ENCODE peak calls at places on chromosomes 5 and 9, in nine cellular contexts. X is spleen, R is adrenal gland, G is breast epithelium, A is uterus, F is endothelial cell of umbilical vein, E is stomach, I is IMR-90, H is lower leg skin. S is an unnamed sample.

GRCh38 chr5:111472096-111472495 is 40.2 kb downstream of the STARD4 start:
- DNase-seq in X (no peak), R (no peak), G (no peak), A (no peak), F (no peak), E (no peak), I (no peak), H (no peak), S (no peak)

GRCh38 chr9:33765411-33765810 is 29.9 kb upstream of the PRSS3 start:
- DNase-seq in X (no peak), R (no peak), G (no peak), A (no peak), F (peak; percentile 46), E (no peak), I (peak; percentile 70), H (no peak), S (no peak)

GRCh38 chr5:127290019-127290945 is at the start of gene MEGF10:
- DNase-seq in X (no peak), R (peak; percentile 42), G (no peak), A (peak; percentile 32), F (peak; percentile 33), E (no peak), I (peak; percentile 17), H (no peak), S (peak; percentile 57)

GRCh38 chr9:2053883-2054845 is 39.0 kb downstream of the SMARCA2 start:
- DNase-seq in X (peak; percentile 81), R (peak; percentile 33), G (peak; percentile 26), A (no peak), F (peak; percentile 37), E (peak; percentile 33), I (peak; percentile 47), H (no peak), S (peak; percentile 87)

GRCh38 chr9:995776-996175 is 19.3 kb downstream of the DMRT3 start:
- DNase-seq in X (no peak), R (no peak), G (no peak), A (no peak), F (no peak), E (no peak), I (peak; percentile 49), H (no peak), S (no peak)

GRCh38 chr5:44952376-44952775 is 143.6 kb downstream of the MRPS30 start:
- DNase-seq in X (no peak), R (no peak), G (no peak), A (no peak), F (peak; percentile 54), E (no peak), I (peak; percentile 15), H (no peak), S (no peak)

GRCh38 chr9:137689745-137690529 is 71.1 kb downstream of the EHMT1 start:
- DNase-seq in X (no peak), R (no peak), G (no peak), A (peak; percentile 53), F (no peak), E (no peak), I (peak; percentile 76), H (no peak), S (no peak)

GRCh38 chr9:89739531-89740315 is 134.9 kb downstream of the GADD45G start:
- DNase-seq in X (no peak), R (no peak), G (no peak), A (no peak), F (no peak), E (no peak), I (no peak), H (no peak), S (no peak)

GRCh38 chr9:135282001-135282731 is 194.7 kb downstream of the OLFM1 start:
- DNase-seq in X (no peak), R (peak; percentile 64), G (peak; percentile 80), A (peak; percentile 71), F (no peak), E (peak; percentile 89), I (no peak), H (peak; percentile 93), S (peak; percentile 77)

GRCh38 chr5:125696762-125697161 is 726.4 kb upstream of the GRAMD2B start:
- DNase-seq in X (no peak), R (no peak), G (no peak), A (no peak), F (no peak), E (no peak), I (peak; percentile 87), H (no peak), S (no peak)

GRCh38 chr5:120545951-120546350 is 81.9 kb downstream of the PRR16 start:
- DNase-seq in X (no peak), R (no peak), G (no peak), A (no peak), F (no peak), E (no peak), I (peak; percentile 26), H (no peak), S (no peak)

GRCh38 chr5:131194725-131195124 is 24.0 kb downstream of the LYRM7 start:
- DNase-seq in X (no peak), R (no peak), G (no peak), A (no peak), F (no peak), E (no peak), I (no peak), H (no peak), S (no peak)

DNA sequence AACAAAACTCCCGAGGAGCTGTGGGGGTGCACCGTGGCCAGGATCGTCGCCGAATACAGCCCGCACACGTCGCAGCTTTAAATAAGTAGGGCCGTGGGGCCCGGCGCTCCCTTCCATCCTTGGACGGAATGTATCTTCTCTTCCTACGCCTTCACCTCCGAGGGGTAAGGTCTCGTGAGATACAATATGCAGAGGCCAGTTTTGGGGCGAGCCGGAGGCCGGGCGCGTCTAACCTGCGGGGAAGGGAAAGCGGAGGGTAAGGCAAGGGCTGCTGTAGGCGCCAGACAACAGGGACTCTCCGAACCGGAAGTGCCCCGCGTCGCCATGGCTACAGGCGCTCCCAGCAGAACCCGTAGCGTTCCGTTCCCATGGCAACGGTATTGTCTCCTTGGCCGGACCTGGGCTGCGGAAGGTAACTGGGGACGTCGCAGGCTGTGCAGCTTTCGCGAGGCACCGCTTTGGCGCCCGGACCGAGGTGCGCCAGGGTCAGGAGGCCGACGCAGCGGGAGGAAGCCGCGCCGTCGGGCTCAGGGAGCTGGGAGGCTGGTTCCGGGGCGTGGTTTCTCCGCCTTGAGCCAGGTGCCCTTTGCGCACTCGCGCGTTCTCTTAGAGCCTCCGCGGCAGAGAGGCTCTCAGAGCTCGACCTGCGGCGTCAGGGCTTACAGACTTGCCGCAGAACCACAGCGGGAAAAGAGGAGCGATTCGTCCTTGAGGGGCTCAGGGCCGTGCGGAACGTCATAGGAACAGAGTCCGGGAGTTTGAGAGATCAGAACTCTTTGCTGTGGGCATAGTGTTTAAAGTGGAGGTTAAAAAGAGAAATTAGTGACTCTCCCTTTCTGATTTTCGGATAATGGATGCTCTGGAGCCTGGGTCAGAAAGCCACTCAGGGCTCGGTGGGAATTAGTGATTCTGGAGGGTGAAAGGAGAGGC is at the start of gene TTC23L:
- DNase-seq in X (peak; percentile 97), R (peak; percentile 96), G (peak; percentile 86), A (peak; percentile 84), F (peak; percentile 78), E (peak; percentile 91), I (peak; percentile 79), H (peak; percentile 96), S (peak; percentile 91)
- TF ChIP-seq POLR2A in X (no peak), R (peak; percentile 86), G (peak; percentile 53), A (peak; percentile 72), F (no peak), E (no peak), I (no peak), H (no peak), S (peak; percentile 71)

GRCh38 chr9:133604214-133604613 is 5.0 kb downstream of the FAM163B start:
- DNase-seq in X (no peak), R (no peak), G (no peak), A (no peak), F (no peak), E (no peak), I (no peak), H (no peak), S (no peak)
- TF ChIP-seq CTCF in X (no peak), R (no peak), G (no peak), A (no peak), F (no peak), E (no peak), I (no peak), H (no peak), S (peak; percentile 14)

GRCh38 chr5:146306838-146307237 is 31.8 kb upstream of the POU4F3 start:
- DNase-seq in X (no peak), R (no peak), G (no peak), A (no peak), F (no peak), E (no peak), I (no peak), H (no peak), S (no peak)
- H3K4me3 ChIP-seq in X (no peak overlapping the region), R (no peak overlapping the region), G (no peak overlapping the region), A (no peak overlapping the region), F (no peak overlapping the region), E (no peak overlapping the region), I (no peak overlapping the region), H (no peak overlapping the region), S (no peak overlapping the region)

DNA sequence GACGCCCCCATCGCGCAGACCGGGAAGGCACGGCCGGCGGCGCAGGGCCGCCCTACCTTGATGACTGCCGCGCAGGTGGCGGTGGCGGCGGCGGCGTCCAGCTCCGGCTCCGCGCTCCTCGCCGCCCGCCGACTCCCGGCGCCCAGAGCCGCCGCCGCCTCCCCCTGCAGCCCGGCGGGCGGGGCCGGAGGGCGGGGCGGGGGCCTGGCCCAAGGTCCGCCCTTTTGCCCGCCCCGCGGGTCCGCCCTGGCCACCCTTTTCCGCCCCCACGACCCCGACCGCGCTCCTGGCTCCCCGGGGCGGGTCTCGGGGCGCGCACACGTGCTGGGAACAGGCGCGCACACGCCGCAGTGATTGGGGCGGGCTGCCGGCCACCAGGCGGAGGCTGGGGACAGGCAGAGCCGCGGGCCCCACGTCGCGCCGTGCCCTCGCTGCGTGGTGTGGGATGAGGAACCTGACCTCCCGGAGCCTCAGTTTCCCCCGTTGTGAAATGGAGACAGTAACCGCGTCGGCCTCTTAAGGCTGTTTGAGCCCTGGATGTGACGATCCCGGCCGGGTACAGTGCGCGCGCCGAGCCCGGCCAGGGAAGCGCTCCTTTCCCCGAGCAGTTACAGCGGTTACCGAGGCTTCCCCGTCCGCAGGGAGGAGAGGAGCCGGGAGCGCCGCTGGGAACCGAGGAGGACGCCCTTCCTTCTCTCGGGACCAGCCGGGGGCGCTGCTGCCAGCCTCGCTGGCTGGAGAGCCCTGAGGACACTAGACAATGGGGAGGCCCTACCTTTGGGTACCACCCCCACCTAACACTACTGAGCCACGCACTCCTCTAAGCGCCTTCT is at the start of gene CORO2A:
- DNase-seq in X (peak; percentile 93), R (peak; percentile 41), G (peak; percentile 40), A (peak; percentile 49), F (peak; percentile 66), E (peak; percentile 88), I (peak; percentile 63), H (peak; percentile 91), S (peak; percentile 90)
- TF ChIP-seq POLR2A in X (no peak), R (peak; percentile 28), G (no peak), A (peak; percentile 58), F (no peak), E (no peak), I (no peak), H (no peak), S (peak; percentile 73)

DNA sequence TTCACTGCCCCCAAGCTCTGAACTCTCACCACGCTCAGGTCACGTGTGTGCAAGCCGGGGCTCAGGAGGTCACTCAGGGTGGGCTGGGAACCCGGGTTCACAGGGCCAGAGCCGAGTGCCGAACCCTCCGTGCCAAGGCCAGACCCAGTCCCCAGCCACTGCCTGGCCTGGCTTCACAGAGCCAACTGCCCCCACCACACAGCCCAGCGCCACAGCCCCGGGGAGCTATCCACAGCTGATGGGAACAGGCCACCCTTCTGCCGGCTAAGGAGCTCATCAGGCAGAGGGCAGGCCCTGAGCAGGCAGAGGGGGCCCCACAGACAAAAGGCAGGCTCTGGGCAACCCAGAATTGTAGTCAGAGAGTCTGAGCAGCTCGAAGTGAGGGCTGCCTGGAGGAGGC is 117.0 kb downstream of the VAV2 start:
- DNase-seq in X (no peak), R (no peak), G (no peak), A (no peak), F (no peak), E (no peak), I (no peak), H (no peak), S (no peak)
- TF ChIP-seq CTCF in X (no peak), R (no peak), G (no peak), A (no peak), F (no peak), E (no peak), I (no peak), H (no peak), S (no peak)

S was measured in Peyer's patch.